ENCODE peak calls at places on chromosomes 4 and X, in ten cellular contexts. I is NCI-H226; S is NCI-H1694 treated with DMSO at 0.1 percent for 48 hours; R is Kasumi-1; H is RCC 7860; U is occipital lobe; C is GM23248; N is naive B cell; X is RWPE1; E is stimulated activated naive CD4-positive, alpha-beta T cell. B is an unnamed sample.

GRCh38 chr4:39308576-39308975 is 57.6 kb downstream of the RFC1 start:
- DNase-seq in E (no peak), X (no peak), U (no peak), I (no peak), C (no peak), R (no peak), H (no peak), S (peak), N (no peak), B (no peak)

GRCh38 chr4:139666735-139667266 is 1.2 kb downstream of the MGST2 start:
- DNase-seq in C (no peak), U (no peak), R (peak), S (no peak), N (no peak), X (peak), H (no peak), I (no peak), E (no peak), B (no peak)

GRCh38 chr4:77229433-77229832 is 72.4 kb downstream of the CCNG2 start:
- DNase-seq in N (no peak), H (no peak), C (no peak), X (peak), E (no peak), U (no peak), R (no peak), S (no peak), I (no peak), B (no peak)

GRCh38 chrX:16578218-16578617 is 71.7 kb upstream of the S100G start:
- DNase-seq in S (no peak), C (peak), E (no peak), I (no peak), U (no peak), H (no peak), X (no peak), N (no peak), R (no peak), B (no peak)

GRCh38 chrX:138765061-138765460 is 53.5 kb upstream of the FGF13 start:
- DNase-seq in X (peak), R (no peak), S (no peak), U (no peak), N (no peak), H (no peak), C (peak), I (no peak), E (no peak), B (no peak)

GRCh38 chrX:3609800-3610199 is 103.6 kb downstream of the PRKX start:
- DNase-seq in N (no peak), H (peak), S (no peak), U (no peak), X (no peak), R (no peak), E (no peak), I (peak), C (peak), B (no peak)

GRCh38 chrX:40933132-40934078 is 151.8 kb upstream of the USP9X start:
- DNase-seq in U (no peak), H (no peak), E (no peak), R (peak), S (peak), N (no peak), C (peak), I (peak), X (no peak), B (no peak)

GRCh38 chr4:66688674-66689073 is 856.6 kb downstream of the CENPC start:
- DNase-seq in I (peak), C (peak), X (peak), S (peak), H (peak), U (no peak), N (no peak), R (peak), E (no peak), B (no peak)

GRCh38 chr4:37687666-37688065 is 1.5 kb upstream of the RELL1 start:
- DNase-seq in C (no peak), N (no peak), H (no peak), I (no peak), R (no peak), X (no peak), S (no peak), U (no peak), E (no peak), B (no peak)

GRCh38 chr4:168059251-168059650 is 33.1 kb upstream of the ANXA10 start:
- DNase-seq in E (no peak), U (no peak), R (no peak), C (peak), I (no peak), S (no peak), X (peak), H (no peak), N (no peak), B (no peak)

B was measured in hypothalamus.